ENCODE peak calls at places on chromosomes 16 and 17, in nine cellular contexts. One of them, this sample, is unnamed.

GRCh38 chr17:1997587-1998425 is 27.3 kb downstream of the RTN4RL1 start:
- DNase-seq in BE2C: no peak
- DNase-seq in body of pancreas: peak
- DNase-seq in epithelial cell of proximal tubule: no peak
- DNase-seq in cardiac muscle cell: peak
- DNase-seq in CD8-positive, alpha-beta T cell: no peak
- DNase-seq in heart right ventricle: no peak
- DNase-seq in HFF-Myc: no peak
- DNase-seq in IMR-90: no peak
- DNase-seq in this sample: peak

GRCh38 chr16:81640681-81641070 is 138.4 kb upstream of the PLCG2 start:
- DNase-seq in body of pancreas: no peak
- DNase-seq in epithelial cell of proximal tubule: no peak
- DNase-seq in heart right ventricle: no peak
- DNase-seq in HFF-Myc: no peak
- DNase-seq in IMR-90: no peak
- DNase-seq in BE2C: no peak
- DNase-seq in cardiac muscle cell: no peak
- DNase-seq in CD8-positive, alpha-beta T cell: no peak
- DNase-seq in this sample: no peak

GRCh38 chr16:54291981-54292487 is 5.4 kb upstream of the IRX3 start:
- DNase-seq in CD8-positive, alpha-beta T cell: no peak
- DNase-seq in HFF-Myc: no peak
- DNase-seq in BE2C: no peak
- DNase-seq in heart right ventricle: no peak
- DNase-seq in IMR-90: no peak
- DNase-seq in body of pancreas: no peak
- DNase-seq in cardiac muscle cell: no peak
- DNase-seq in epithelial cell of proximal tubule: no peak
- DNase-seq in this sample: no peak

GRCh38 chr17:27336217-27336616 is 42.3 kb downstream of the WSB1 start:
- DNase-seq in heart right ventricle: no peak
- DNase-seq in BE2C: no peak
- DNase-seq in cardiac muscle cell: no peak
- DNase-seq in HFF-Myc: no peak
- DNase-seq in body of pancreas: no peak
- DNase-seq in IMR-90: no peak
- DNase-seq in CD8-positive, alpha-beta T cell: no peak
- DNase-seq in epithelial cell of proximal tubule: no peak
- DNase-seq in this sample: no peak

GRCh38 chr17:70190959-70191805 is 21.9 kb downstream of the KCNJ2 start:
- DNase-seq in HFF-Myc: no peak
- DNase-seq in cardiac muscle cell: no peak
- DNase-seq in epithelial cell of proximal tubule: no peak
- DNase-seq in body of pancreas: peak
- DNase-seq in IMR-90: peak
- DNase-seq in CD8-positive, alpha-beta T cell: no peak
- DNase-seq in BE2C: no peak
- DNase-seq in heart right ventricle: no peak
- DNase-seq in this sample: no peak

GRCh38 chr17:39170051-39170450 is 4.1 kb upstream of the ARL5C start:
- DNase-seq in IMR-90: no peak
- DNase-seq in cardiac muscle cell: no peak
- DNase-seq in body of pancreas: no peak
- DNase-seq in epithelial cell of proximal tubule: no peak
- DNase-seq in heart right ventricle: no peak
- DNase-seq in BE2C: no peak
- DNase-seq in HFF-Myc: no peak
- DNase-seq in CD8-positive, alpha-beta T cell: no peak
- DNase-seq in this sample: no peak

GRCh38 chr16:8931864-8932263 is 31.8 kb downstream of the USP7 start:
- DNase-seq in heart right ventricle: peak
- DNase-seq in CD8-positive, alpha-beta T cell: peak
- DNase-seq in epithelial cell of proximal tubule: no peak
- DNase-seq in cardiac muscle cell: peak
- DNase-seq in body of pancreas: peak
- DNase-seq in BE2C: no peak
- DNase-seq in IMR-90: peak
- DNase-seq in HFF-Myc: peak
- DNase-seq in this sample: peak

GRCh38 chr16:30659507-30660423 is 1.5 kb downstream of the FBRS start:
- DNase-seq in heart right ventricle: no peak
- DNase-seq in epithelial cell of proximal tubule: no peak
- DNase-seq in cardiac muscle cell: no peak
- DNase-seq in IMR-90: no peak
- DNase-seq in HFF-Myc: no peak
- DNase-seq in BE2C: peak
- DNase-seq in CD8-positive, alpha-beta T cell: peak
- DNase-seq in body of pancreas: peak
- DNase-seq in this sample: peak

GRCh38 chr16:30184430-30185140 is 1.2 kb downstream of the CORO1A start:
- DNase-seq in epithelial cell of proximal tubule: no peak
- DNase-seq in HFF-Myc: no peak
- DNase-seq in IMR-90: no peak
- DNase-seq in BE2C: peak
- DNase-seq in cardiac muscle cell: no peak
- DNase-seq in heart right ventricle: peak
- DNase-seq in CD8-positive, alpha-beta T cell: peak
- DNase-seq in body of pancreas: peak
- DNase-seq in this sample: no peak

GRCh38 chr17:42055003-42055402 is 4.6 kb upstream of the C17orf113 start:
- DNase-seq in cardiac muscle cell: no peak
- DNase-seq in body of pancreas: no peak
- DNase-seq in HFF-Myc: no peak
- DNase-seq in CD8-positive, alpha-beta T cell: no peak
- DNase-seq in heart right ventricle: no peak
- DNase-seq in epithelial cell of proximal tubule: no peak
- DNase-seq in BE2C: no peak
- DNase-seq in IMR-90: no peak
- DNase-seq in this sample: no peak

DNA sequence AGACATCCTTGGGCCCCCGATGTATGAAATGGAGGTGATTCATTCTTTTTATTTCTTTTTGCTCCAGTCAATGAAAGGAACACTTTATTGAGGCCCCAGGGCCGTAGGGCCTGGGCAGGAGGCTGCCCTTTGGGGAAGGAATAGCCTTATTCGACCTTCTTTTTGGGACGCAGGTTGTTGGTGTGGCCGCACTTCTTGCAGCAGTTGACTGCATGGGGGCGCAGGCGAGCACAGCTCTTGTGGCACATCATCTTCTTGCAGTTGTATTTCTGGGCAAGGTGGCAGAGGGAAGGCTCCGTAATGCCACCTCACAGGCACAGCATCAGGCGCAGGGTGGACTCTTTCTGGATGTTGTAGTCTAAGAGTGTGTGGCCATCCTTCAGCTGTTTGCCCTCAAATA is 50.9 kb downstream of the SIAH1 start:
- DNase-seq in BE2C: no peak
- DNase-seq in CD8-positive, alpha-beta T cell: no peak
- DNase-seq in HFF-Myc: no peak
- DNase-seq in heart right ventricle: no peak
- DNase-seq in body of pancreas: no peak
- DNase-seq in IMR-90: no peak
- DNase-seq in cardiac muscle cell: no peak
- DNase-seq in epithelial cell of proximal tubule: no peak
- DNase-seq in this sample: no peak
- TF ChIP-seq CTCF in BE2C: no peak
- TF ChIP-seq CTCF in CD8-positive, alpha-beta T cell: no peak
- TF ChIP-seq CTCF in HFF-Myc: no peak
- TF ChIP-seq CTCF in heart right ventricle: no peak
- TF ChIP-seq CTCF in body of pancreas: no peak
- TF ChIP-seq CTCF in IMR-90: no peak
- TF ChIP-seq CTCF in cardiac muscle cell: no peak
- TF ChIP-seq CTCF in epithelial cell of proximal tubule: peak
- TF ChIP-seq CTCF in this sample: no peak

GRCh38 chr17:80939151-80940145 is 52.2 kb upstream of the CHMP6 start:
- DNase-seq in BE2C: no peak
- DNase-seq in heart right ventricle: no peak
- DNase-seq in HFF-Myc: no peak
- DNase-seq in cardiac muscle cell: no peak
- DNase-seq in CD8-positive, alpha-beta T cell: no peak
- DNase-seq in body of pancreas: no peak
- DNase-seq in epithelial cell of proximal tubule: no peak
- DNase-seq in IMR-90: no peak
- DNase-seq in this sample: no peak

GRCh38 chr17:80937501-80938356 is 53.9 kb upstream of the CHMP6 start:
- DNase-seq in HFF-Myc: no peak
- DNase-seq in body of pancreas: no peak
- DNase-seq in cardiac muscle cell: no peak
- DNase-seq in CD8-positive, alpha-beta T cell: no peak
- DNase-seq in IMR-90: no peak
- DNase-seq in epithelial cell of proximal tubule: no peak
- DNase-seq in heart right ventricle: no peak
- DNase-seq in BE2C: no peak
- DNase-seq in this sample: no peak

GRCh38 chr17:80940171-80941123 is 51.2 kb upstream of the CHMP6 start:
- DNase-seq in heart right ventricle: no peak
- DNase-seq in epithelial cell of proximal tubule: no peak
- DNase-seq in IMR-90: no peak
- DNase-seq in CD8-positive, alpha-beta T cell: no peak
- DNase-seq in cardiac muscle cell: no peak
- DNase-seq in body of pancreas: no peak
- DNase-seq in BE2C: no peak
- DNase-seq in HFF-Myc: no peak
- DNase-seq in this sample: no peak

GRCh38 chr17:80936218-80936617 is 55.4 kb upstream of the CHMP6 start:
- DNase-seq in IMR-90: peak
- DNase-seq in heart right ventricle: no peak
- DNase-seq in cardiac muscle cell: no peak
- DNase-seq in HFF-Myc: no peak
- DNase-seq in body of pancreas: no peak
- DNase-seq in epithelial cell of proximal tubule: no peak
- DNase-seq in BE2C: no peak
- DNase-seq in CD8-positive, alpha-beta T cell: no peak
- DNase-seq in this sample: no peak

DNA sequence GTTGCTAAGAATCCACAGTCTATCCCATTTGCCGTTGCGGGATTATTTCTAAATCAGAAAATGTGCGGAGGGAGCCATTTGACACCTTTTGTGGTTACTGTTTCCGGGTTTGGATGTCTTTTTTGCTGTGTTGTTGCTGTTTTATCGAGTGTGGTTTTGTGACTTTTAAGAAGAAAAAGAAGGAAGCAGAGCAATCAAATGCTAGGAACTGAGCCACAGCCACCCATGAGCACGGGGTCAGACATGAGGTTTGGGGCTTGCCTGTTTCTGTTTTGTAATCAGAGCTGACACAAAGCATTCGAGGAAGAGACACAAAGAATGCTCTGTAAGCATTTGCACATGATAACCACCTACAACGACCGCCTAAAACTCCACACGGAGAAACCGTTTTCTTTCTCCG is 53.1 kb upstream of the CHMP6 start:
- DNase-seq in IMR-90: no peak
- DNase-seq in CD8-positive, alpha-beta T cell: peak
- DNase-seq in BE2C: no peak
- DNase-seq in epithelial cell of proximal tubule: no peak
- DNase-seq in HFF-Myc: no peak
- DNase-seq in heart right ventricle: no peak
- DNase-seq in body of pancreas: no peak
- DNase-seq in cardiac muscle cell: no peak
- DNase-seq in this sample: no peak
- TF ChIP-seq CTCF in IMR-90: no peak
- TF ChIP-seq CTCF in CD8-positive, alpha-beta T cell: no peak
- TF ChIP-seq CTCF in BE2C: no peak
- TF ChIP-seq CTCF in epithelial cell of proximal tubule: no peak
- TF ChIP-seq CTCF in HFF-Myc: no peak
- TF ChIP-seq CTCF in heart right ventricle: no peak
- TF ChIP-seq CTCF in body of pancreas: no peak
- TF ChIP-seq CTCF in cardiac muscle cell: no peak
- TF ChIP-seq CTCF in this sample: no peak

GRCh38 chr17:74813793-74814192 is 37.6 kb upstream of the NAT9 start:
- DNase-seq in BE2C: no peak
- DNase-seq in heart right ventricle: no peak
- DNase-seq in body of pancreas: no peak
- DNase-seq in epithelial cell of proximal tubule: no peak
- DNase-seq in CD8-positive, alpha-beta T cell: no peak
- DNase-seq in IMR-90: no peak
- DNase-seq in HFF-Myc: no peak
- DNase-seq in cardiac muscle cell: no peak
- DNase-seq in this sample: no peak

GRCh38 chr17:74815067-74815466 is 38.9 kb upstream of the NAT9 start:
- DNase-seq in heart right ventricle: no peak
- DNase-seq in HFF-Myc: no peak
- DNase-seq in epithelial cell of proximal tubule: no peak
- DNase-seq in cardiac muscle cell: no peak
- DNase-seq in body of pancreas: no peak
- DNase-seq in BE2C: no peak
- DNase-seq in IMR-90: no peak
- DNase-seq in CD8-positive, alpha-beta T cell: no peak
- DNase-seq in this sample: no peak

GRCh38 chr17:74816883-74817620 is 40.9 kb upstream of the NAT9 start:
- DNase-seq in cardiac muscle cell: no peak
- DNase-seq in CD8-positive, alpha-beta T cell: no peak
- DNase-seq in heart right ventricle: no peak
- DNase-seq in body of pancreas: no peak
- DNase-seq in BE2C: no peak
- DNase-seq in epithelial cell of proximal tubule: no peak
- DNase-seq in HFF-Myc: no peak
- DNase-seq in IMR-90: no peak
- DNase-seq in this sample: no peak

GRCh38 chr17:74814453-74814852 is 38.3 kb upstream of the NAT9 start:
- DNase-seq in epithelial cell of proximal tubule: no peak
- DNase-seq in heart right ventricle: no peak
- DNase-seq in HFF-Myc: no peak
- DNase-seq in CD8-positive, alpha-beta T cell: no peak
- DNase-seq in cardiac muscle cell: no peak
- DNase-seq in BE2C: no peak
- DNase-seq in body of pancreas: no peak
- DNase-seq in IMR-90: no peak
- DNase-seq in this sample: no peak

GRCh38 chr17:74815671-74816370 is 39.7 kb upstream of the NAT9 start:
- DNase-seq in CD8-positive, alpha-beta T cell: peak
- DNase-seq in heart right ventricle: no peak
- DNase-seq in body of pancreas: no peak
- DNase-seq in BE2C: no peak
- DNase-seq in HFF-Myc: no peak
- DNase-seq in cardiac muscle cell: peak
- DNase-seq in IMR-90: no peak
- DNase-seq in epithelial cell of proximal tubule: no peak
- DNase-seq in this sample: no peak
- TF ChIP-seq CTCF in CD8-positive, alpha-beta T cell: no peak
- TF ChIP-seq CTCF in heart right ventricle: no peak
- TF ChIP-seq CTCF in body of pancreas: no peak
- TF ChIP-seq CTCF in BE2C: peak
- TF ChIP-seq CTCF in HFF-Myc: peak
- TF ChIP-seq CTCF in cardiac muscle cell: peak
- TF ChIP-seq CTCF in IMR-90: peak
- TF ChIP-seq CTCF in epithelial cell of proximal tubule: peak
- TF ChIP-seq CTCF in this sample: peak

DNA sequence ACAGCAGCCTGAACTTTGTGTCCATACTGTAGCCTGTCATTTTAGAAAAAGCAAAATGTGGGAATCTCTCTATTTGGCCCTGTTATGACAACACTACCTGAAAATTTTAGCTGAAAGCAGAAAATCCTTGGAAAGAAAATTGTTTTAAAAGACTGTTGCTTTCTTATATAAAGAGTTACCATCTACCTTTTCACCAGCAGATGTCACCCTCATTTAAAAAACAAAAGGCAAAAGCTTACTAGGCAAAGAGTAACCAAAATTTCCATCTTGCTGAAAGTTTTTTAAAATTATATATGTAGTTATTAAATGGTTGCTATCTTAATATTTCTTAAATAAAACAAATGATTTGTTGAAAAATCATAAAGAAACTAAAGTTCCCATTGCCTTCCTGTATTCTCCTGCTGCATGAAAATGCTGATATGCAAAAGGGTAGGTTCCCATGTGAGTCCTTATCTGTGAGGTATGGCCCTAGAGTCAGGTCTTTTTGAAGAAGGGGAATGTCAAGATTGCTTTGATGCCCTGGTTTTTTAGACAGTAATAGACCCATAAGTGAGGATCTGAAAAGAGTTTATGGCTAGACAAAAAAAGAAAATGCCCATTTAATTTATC is 61.0 kb downstream of the TNRC6C start:
- DNase-seq in HFF-Myc: no peak
- DNase-seq in cardiac muscle cell: no peak
- DNase-seq in epithelial cell of proximal tubule: no peak
- DNase-seq in CD8-positive, alpha-beta T cell: no peak
- DNase-seq in IMR-90: peak
- DNase-seq in BE2C: no peak
- DNase-seq in body of pancreas: no peak
- DNase-seq in heart right ventricle: no peak
- DNase-seq in this sample: no peak
- TF ChIP-seq CTCF in HFF-Myc: peak
- TF ChIP-seq CTCF in cardiac muscle cell: peak
- TF ChIP-seq CTCF in epithelial cell of proximal tubule: peak
- TF ChIP-seq CTCF in CD8-positive, alpha-beta T cell: peak
- TF ChIP-seq CTCF in IMR-90: peak
- TF ChIP-seq CTCF in BE2C: peak
- TF ChIP-seq CTCF in body of pancreas: peak
- TF ChIP-seq CTCF in heart right ventricle: peak
- TF ChIP-seq CTCF in this sample: peak